ENCODE peak calls at places on chromosomes 11 and 22, in eight cellular contexts. P, J, O, E, B, G, W and S are unnamed samples.

GRCh38 chr11:75338516-75339218 is 12.8 kb downstream of the ARRB1 start:
- DNase-seq in P (peak; percentile 43), J (no peak), O (no peak), E (no peak), B (no peak), G (no peak), W (no peak), S (no peak)

GRCh38 chr11:830295-831131 is 2.2 kb upstream of the CD151 start:
- DNase-seq in P (peak; percentile 77), J (no peak), O (peak; percentile 92), E (peak; percentile 73), B (peak; percentile 96), G (peak; percentile 66), W (peak; percentile 83), S (peak; percentile 71)

GRCh38 chr22:19120829-19121630 is 1.2 kb downstream of the DGCR2 start:
- DNase-seq in P (peak; percentile 83), J (no peak), O (peak; percentile 79), E (peak; percentile 77), B (peak; percentile 81), G (peak; percentile 33), W (no peak), S (no peak)

GRCh38 chr11:38143852-38144251 is 1545.8 kb upstream of the RAG2 start:
- DNase-seq in P (no peak), J (no peak), O (no peak), E (no peak), B (no peak), G (no peak), W (no peak), S (no peak)

GRCh38 chr11:84564180-84564866 is 1062.8 kb downstream of the DLG2 start:
- DNase-seq in P (peak; percentile 60), J (peak; percentile 25), O (no peak), E (no peak), B (peak; percentile 71), G (peak; percentile 13), W (no peak), S (no peak)

GRCh38 chr11:79039122-79039521 is 401.7 kb downstream of the TENM4 start:
- DNase-seq in P (no peak), J (no peak), O (no peak), E (no peak), B (peak; percentile 31), G (no peak), W (no peak), S (no peak)

GRCh38 chr11:128551641-128552335 is 35.6 kb downstream of the ETS1 start:
- DNase-seq in P (no peak), J (no peak), O (no peak), E (no peak), B (no peak), G (no peak), W (no peak), S (peak; percentile 38)

GRCh38 chr11:15412054-15412453 is 297.3 kb downstream of the INSC start:
- DNase-seq in P (peak; percentile 4), J (no peak), O (no peak), E (no peak), B (no peak), G (no peak), W (no peak), S (no peak)

GRCh38 chr22:23503142-23503541 is 76.9 kb downstream of the IGLL1 start:
- DNase-seq in P (no peak), J (no peak), O (peak; percentile 40), E (peak; percentile 12), B (no peak), G (no peak), W (no peak), S (no peak)

GRCh38 chr11:69293087-69293486 is 868 bp upstream of the MYEOV start:
- DNase-seq in P (no peak), J (no peak), O (peak; percentile 76), E (no peak), B (peak; percentile 78), G (no peak), W (no peak), S (no peak)

GRCh38 chr22:39216143-39216490 is 28.7 kb downstream of the PDGFB start:
- DNase-seq in P (no peak), J (no peak), O (peak; percentile 23), E (no peak), B (no peak), G (no peak), W (no peak), S (no peak)

GRCh38 chr11:118009821-118010737 is 23.9 kb downstream of the IL10RA start:
- DNase-seq in P (no peak), J (no peak), O (no peak), E (no peak), B (no peak), G (no peak), W (no peak), S (no peak)

GRCh38 chr11:36454991-36455611 is 55.0 kb downstream of the TRAF6 start:
- DNase-seq in P (no peak), J (no peak), O (no peak), E (no peak), B (peak; percentile 73), G (no peak), W (no peak), S (no peak)

GRCh38 chr11:88307749-88308425 is 29.6 kb downstream of the CTSC start:
- DNase-seq in P (no peak), J (no peak), O (no peak), E (no peak), B (peak; percentile 68), G (no peak), W (no peak), S (no peak)

GRCh38 chr22:45290410-45290936 is 5.7 kb downstream of the UPK3A start:
- DNase-seq in P (peak; percentile 69), J (no peak), O (no peak), E (no peak), B (peak; percentile 77), G (no peak), W (no peak), S (no peak)

DNA sequence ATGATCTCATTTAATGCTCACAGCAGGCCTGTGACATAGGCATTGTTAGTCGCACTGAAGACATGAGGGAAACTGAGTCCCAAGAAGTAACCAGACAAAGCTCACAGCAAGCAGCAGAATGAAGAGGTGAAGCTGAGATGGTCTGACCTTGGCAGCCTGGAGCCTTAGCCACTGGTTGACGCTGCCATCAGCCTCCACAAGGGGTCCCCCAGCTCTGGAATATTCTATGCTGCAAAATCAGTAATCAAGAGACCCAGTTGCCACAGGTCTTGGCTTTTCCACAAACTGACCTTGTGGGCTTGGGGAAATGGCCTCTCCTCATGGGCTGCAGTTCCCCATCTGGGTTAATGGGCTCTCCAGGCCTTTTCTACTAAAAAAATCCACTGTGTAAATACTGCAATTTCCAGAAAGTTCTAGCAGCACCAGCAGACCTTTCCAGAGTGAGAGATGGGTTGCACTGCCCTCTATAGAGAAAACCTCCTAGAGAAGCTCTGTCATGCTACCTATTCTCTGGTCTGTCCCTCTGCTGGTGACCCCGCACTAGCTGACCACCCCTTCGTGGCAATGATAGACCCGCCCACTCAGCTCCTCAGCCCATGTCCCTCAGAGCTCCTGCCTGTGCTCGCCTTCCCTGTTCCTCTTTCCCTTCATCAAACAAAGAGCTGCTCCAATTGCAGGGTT is 22.6 kb upstream of the ISX start:
- DNase-seq in P (no peak), J (no peak), O (no peak), E (no peak), B (peak; percentile 67), G (no peak), W (no peak), S (no peak)
- TF ChIP-seq CTCF in P (no peak), J (no peak), O (no peak), E (no peak), B (peak; percentile 67), G (no peak), W (no peak), S (no peak)

GRCh38 chr11:9004310-9004945 is 627 bp upstream of the NRIP3 start:
- DNase-seq in P (no peak), J (no peak), O (peak; percentile 68), E (no peak), B (peak; percentile 88), G (peak; percentile 43), W (no peak), S (no peak)
- TF ChIP-seq CTCF in P (no peak), J (no peak), O (no peak), E (no peak), B (no peak), G (no peak), W (no peak), S (no peak)

DNA sequence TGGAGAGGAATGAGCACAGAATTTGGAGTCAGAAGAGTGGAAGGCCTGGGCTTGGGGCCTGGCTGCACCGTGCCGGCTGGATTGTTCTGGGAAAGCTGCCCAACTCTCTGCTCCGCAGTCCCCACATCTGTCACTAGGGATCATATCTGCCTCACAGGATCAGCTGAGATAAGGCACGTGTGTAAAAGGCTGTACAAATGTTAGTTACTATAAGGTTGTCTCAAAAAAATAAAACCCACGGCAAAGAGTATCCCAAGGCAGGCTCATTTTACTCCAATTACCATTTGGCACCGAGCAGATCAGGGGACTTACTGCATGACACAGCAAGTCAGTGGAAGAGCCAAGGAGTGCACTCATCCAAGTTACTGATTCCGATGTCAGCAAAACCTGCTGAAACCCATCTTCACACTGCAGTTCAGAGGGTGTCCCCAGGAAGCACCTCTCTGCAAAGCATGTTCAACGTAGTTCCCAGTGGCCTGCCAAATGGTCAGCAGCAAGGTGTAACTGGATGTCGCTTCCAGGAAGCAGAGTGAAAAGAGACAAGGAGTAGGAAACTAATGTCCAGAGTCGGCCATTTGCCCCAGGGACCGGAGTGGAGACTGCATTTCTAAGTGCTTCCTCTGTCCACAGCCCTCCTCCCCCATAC is 18.1 kb upstream of the MRTFA start:
- DNase-seq in P (peak; percentile 71), J (peak; percentile 67), O (no peak), E (peak; percentile 69), B (peak; percentile 73), G (no peak), W (peak; percentile 68), S (no peak)
- TF ChIP-seq CTCF in P (peak; percentile 47), J (peak; percentile 60), O (peak; percentile 28), E (peak; percentile 43), B (peak; percentile 55), G (no peak), W (peak; percentile 55), S (no peak)

GRCh38 chr11:119066481-119066880 is 1.1 kb upstream of the VPS11 start:
- DNase-seq in P (no peak), J (no peak), O (no peak), E (no peak), B (no peak), G (no peak), W (no peak), S (no peak)

GRCh38 chr11:119067371-119068222 is at the start of gene VPS11:
- DNase-seq in P (peak; percentile 98), J (peak; percentile 97), O (peak; percentile 99), E (peak; percentile 99), B (peak; percentile 98), G (peak; percentile 95), W (peak; percentile 99), S (peak; percentile 94)

GRCh38 chr11:119062779-119063178 is 4.8 kb upstream of the VPS11 start:
- DNase-seq in P (peak; percentile 46), J (peak; percentile 55), O (no peak), E (no peak), B (no peak), G (no peak), W (no peak), S (no peak)

GRCh38 chr11:119061256-119061655 is 4.3 kb upstream of the HYOU1 start:
- DNase-seq in P (no peak), J (no peak), O (no peak), E (no peak), B (no peak), G (no peak), W (no peak), S (no peak)

GRCh38 chr11:119065369-119065768 is 2.2 kb upstream of the VPS11 start:
- DNase-seq in P (peak; percentile 57), J (no peak), O (no peak), E (no peak), B (peak; percentile 74), G (no peak), W (no peak), S (no peak)
- TF ChIP-seq CTCF in P (peak; percentile 67), J (no peak), O (peak; percentile 36), E (no peak), B (peak; percentile 70), G (peak; percentile 30), W (no peak), S (no peak)